ENCODE peak calls at places on chromosome 22, in five cellular contexts. K is transverse colon; E is Ammon's horn; Q is activated CD4-positive, alpha-beta memory T cell treated with anti-CD3 and anti-CD28 coated beads for 36 hours; R is tibial artery. J is an unnamed sample.
A peak's percentile ranks its signal among the peaks of the same experiment; 100 is the strongest.

GRCh38 chr22:46966846-46967245 is 204.4 kb downstream of the TBC1D22A start:
- DNase-seq in K (no peak), E (no peak), Q (no peak), R (no peak), J (no peak)

GRCh38 chr22:35809816-35810215 is 92.1 kb downstream of the APOL5 start:
- DNase-seq in K (no peak), E (no peak), Q (no peak), R (no peak), J (no peak)

GRCh38 chr22:43152001-43152354 is 619 bp downstream of the TSPO start:
- DNase-seq in K (no peak), E (no peak), Q (no peak), R (no peak), J (no peak)

GRCh38 chr22:35435201-35435712 is 35.3 kb downstream of the MCM5 start:
- DNase-seq in K (no peak), E (no peak), Q (no peak), R (no peak), J (no peak)

GRCh38 chr22:49503896-49504521 is 323.7 kb downstream of the BRD1 start:
- DNase-seq in K (no peak), E (no peak), Q (peak; percentile 8), R (no peak), J (no peak)

GRCh38 chr22:47090591-47091240 is 328.3 kb downstream of the TBC1D22A start:
- DNase-seq in K (no peak), E (no peak), Q (peak; percentile 44), R (no peak), J (peak; percentile 43)

GRCh38 chr22:31940506-31940905 is 3.8 kb upstream of the YWHAH start:
- DNase-seq in K (no peak), E (no peak), Q (no peak), R (no peak), J (no peak)

GRCh38 chr22:40215266-40215665 is 37.5 kb downstream of the TNRC6B start:
- DNase-seq in K (no peak), E (peak; percentile 76), Q (no peak), R (peak; percentile 52), J (no peak)

GRCh38 chr22:32661296-32661695 is 140.2 kb upstream of the TIMP3 start:
- DNase-seq in K (peak; percentile 24), E (no peak), Q (no peak), R (peak; percentile 65), J (no peak)

GRCh38 chr22:23913306-23913660 is 19.1 kb downstream of the MIF start:
- DNase-seq in K (no peak), E (no peak), Q (peak; percentile 55), R (no peak), J (peak; percentile 68)

GRCh38 chr22:38718414-38718813 is 12.7 kb downstream of the GTPBP1 start:
- DNase-seq in K (peak; percentile 79), E (no peak), Q (no peak), R (peak; percentile 71), J (no peak)